ENCODE peak calls at places on chromosome 5, in six cellular contexts. E is pancreas, T is adrenal gland, C is bronchial epithelial cell, X is BE2C, L is right atrium auricular region. J is an unnamed sample.

GRCh38 chr5:68652507-68652906 is 437.0 kb downstream of the PIK3R1 start:
- DNase-seq in X (no peak), E (no peak), T (peak; percentile 29), C (peak; percentile 15), L (no peak), J (peak; percentile 28)

GRCh38 chr5:119287547-119288073 is 68.2 kb upstream of the TNFAIP8 start:
- DNase-seq in C (peak; percentile 89), E (no peak), T (no peak), X (peak; percentile 12), L (no peak), J (no peak)

GRCh38 chr5:83281658-83282057 is 189.9 kb upstream of the VCAN start:
- DNase-seq in X (no peak), C (peak; percentile 42), L (no peak), E (no peak), T (no peak), J (peak; percentile 33)

GRCh38 chr5:98772415-98773213 is 849 bp upstream of the RGMB start:
- DNase-seq in T (peak; percentile 79), X (peak; percentile 90), L (peak; percentile 82), C (peak; percentile 86), E (peak; percentile 79), J (no peak)

GRCh38 chr5:151186538-151186937 is 29.0 kb upstream of the ANXA6 start:
- DNase-seq in L (peak; percentile 5), T (no peak), X (no peak), C (no peak), E (no peak), J (no peak)

GRCh38 chr5:68424799-68425537 is 209.4 kb downstream of the PIK3R1 start:
- DNase-seq in E (no peak), T (no peak), C (peak; percentile 69), L (no peak), X (no peak), J (no peak)

GRCh38 chr5:141557681-141558136 is 61.1 kb downstream of the DIAPH1 start:
- DNase-seq in L (peak; percentile 94), T (peak; percentile 94), E (peak; percentile 78), X (peak; percentile 89), C (peak; percentile 99), J (peak; percentile 98)

GRCh38 chr5:143494595-143494994 is 91.1 kb upstream of the NR3C1 start:
- DNase-seq in L (no peak), X (no peak), C (no peak), T (no peak), E (no peak), J (no peak)

GRCh38 chr5:170467000-170467707 is 36.7 kb upstream of the KCNIP1 start:
- DNase-seq in E (no peak), T (peak; percentile 41), L (peak; percentile 57), X (no peak), C (peak; percentile 91), J (peak; percentile 41)

GRCh38 chr5:69209607-69210006 is 20.2 kb downstream of the CENPH start:
- DNase-seq in E (no peak), T (no peak), C (no peak), L (no peak), X (no peak), J (no peak)

GRCh38 chr5:167898361-167899042 is 392.9 kb upstream of the WWC1 start:
- DNase-seq in X (no peak), T (no peak), C (no peak), E (no peak), L (no peak), J (no peak)

GRCh38 chr5:14739538-14739937 is 75.0 kb downstream of the OTULIN start:
- DNase-seq in L (no peak), C (peak; percentile 80), X (no peak), T (no peak), E (no peak), J (no peak)

DNA sequence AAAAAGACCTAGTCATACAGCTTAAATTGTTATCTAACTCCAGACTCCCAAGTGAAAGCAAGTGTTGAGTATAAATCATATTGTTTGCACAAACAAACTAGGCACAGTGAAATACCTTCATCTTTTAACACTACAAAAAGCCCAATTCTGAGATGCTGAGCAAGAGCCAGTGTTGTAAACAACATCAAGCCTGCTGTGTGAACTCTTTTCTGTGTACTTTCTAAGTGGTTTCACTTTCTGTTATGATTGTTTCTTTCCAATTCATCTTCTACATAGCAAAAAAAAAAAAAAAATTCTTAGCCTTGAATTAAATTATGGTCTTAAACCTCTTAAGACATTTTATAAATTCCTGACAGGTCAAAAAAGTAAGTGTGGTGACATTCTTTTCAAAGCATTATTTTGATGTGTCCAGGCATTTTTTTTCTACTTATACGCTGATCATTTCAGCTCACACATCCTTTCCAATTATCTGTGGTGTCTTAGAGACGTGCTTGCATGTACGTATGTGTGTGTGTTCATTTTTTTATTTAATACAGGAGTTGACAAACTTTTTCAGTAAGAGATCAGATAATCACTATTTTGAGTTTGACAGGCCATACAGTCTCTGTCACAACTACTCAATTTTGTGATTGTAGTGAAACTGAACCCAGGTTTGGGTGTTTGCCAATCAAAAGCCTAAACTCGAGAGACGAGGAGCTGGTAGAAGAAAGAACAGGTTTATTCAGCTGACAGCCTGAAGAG is 556.1 kb downstream of the CDH9 start:
- DNase-seq in L (no peak), E (no peak), C (no peak), T (no peak), X (no peak), J (no peak)
- H3K4me3 ChIP-seq in L (no peak overlapping the region), E (no peak overlapping the region), C (no peak overlapping the region), T (no peak overlapping the region), X (peak overlapping the region; percentile 31), J (no peak overlapping the region)

GRCh38 chr5:126799780-126800179 is 22.8 kb downstream of the LMNB1 start:
- DNase-seq in C (no peak), T (no peak), L (no peak), E (no peak), X (no peak), J (no peak)
- TF ChIP-seq CTCF in C (no peak), T (no peak), L (no peak), E (no peak), X (no peak), J (no peak)

GRCh38 chr5:154318691-154319090 is 127.1 kb upstream of the SAP30L start:
- DNase-seq in L (no peak), C (no peak), T (no peak), E (no peak), X (no peak), J (no peak)
- H3K4me3 ChIP-seq in L (no peak overlapping the region), C (no peak overlapping the region), T (no peak overlapping the region), E (no peak overlapping the region), X (no peak overlapping the region), J (no peak overlapping the region)

GRCh38 chr5:72314571-72315172 is 5.4 kb downstream of the MRPS27 start:
- DNase-seq in T (peak; percentile 52), L (no peak), C (peak; percentile 57), X (no peak), E (peak; percentile 32), J (no peak)
- TF ChIP-seq CTCF in T (peak; percentile 35), L (peak; percentile 33), C (peak; percentile 17), X (no peak), E (no peak), J (no peak)

DNA sequence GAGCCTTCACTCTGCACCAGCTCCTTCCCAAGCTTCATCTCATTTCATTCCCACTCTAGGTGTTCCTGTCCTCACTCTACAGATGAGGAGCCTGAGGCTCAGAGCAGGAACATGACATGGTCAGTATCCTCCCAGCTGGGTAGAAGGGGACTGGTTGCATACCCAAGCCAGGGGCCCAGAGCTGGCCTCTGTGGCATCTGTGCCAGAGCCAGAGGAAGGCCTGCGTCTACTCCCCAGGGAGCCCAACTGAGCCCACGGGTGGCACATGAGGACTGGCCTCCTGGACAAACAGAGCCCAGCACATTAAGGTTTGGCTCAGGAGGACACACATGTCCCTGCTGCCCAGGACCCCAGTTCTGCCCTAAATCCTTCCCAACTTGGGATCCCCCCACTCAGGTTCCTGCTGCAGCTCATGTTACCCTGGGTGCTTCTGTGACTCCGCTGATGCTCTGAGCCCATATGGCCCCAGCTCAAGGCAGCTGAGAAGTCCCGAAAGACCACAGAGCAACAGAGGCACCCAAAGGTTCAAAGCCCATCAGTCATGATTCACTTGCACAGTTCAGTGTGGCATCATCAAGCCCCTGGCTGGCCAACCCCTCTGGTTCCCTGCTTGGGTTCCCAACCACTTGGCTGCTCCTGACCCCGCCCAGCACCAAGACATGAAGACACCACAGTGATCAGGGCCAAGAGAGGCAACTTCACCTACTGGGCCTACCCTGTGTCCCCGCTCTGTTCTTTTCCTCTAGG is 8.5 kb upstream of the NEURL1B start:
- DNase-seq in X (no peak), C (no peak), L (no peak), T (no peak), E (no peak), J (no peak)
- H3K4me3 ChIP-seq in X (no peak overlapping the region), C (no peak overlapping the region), L (no peak overlapping the region), T (no peak overlapping the region), E (no peak overlapping the region), J (no peak overlapping the region)

GRCh38 chr5:53871050-53871449 is 310.6 kb downstream of the NDUFS4 start:
- DNase-seq in X (no peak), C (no peak), T (no peak), E (no peak), L (no peak), J (no peak)
- TF ChIP-seq CTCF in X (no peak), C (peak; percentile 13), T (peak; percentile 34), E (no peak), L (peak; percentile 27), J (no peak)

DNA sequence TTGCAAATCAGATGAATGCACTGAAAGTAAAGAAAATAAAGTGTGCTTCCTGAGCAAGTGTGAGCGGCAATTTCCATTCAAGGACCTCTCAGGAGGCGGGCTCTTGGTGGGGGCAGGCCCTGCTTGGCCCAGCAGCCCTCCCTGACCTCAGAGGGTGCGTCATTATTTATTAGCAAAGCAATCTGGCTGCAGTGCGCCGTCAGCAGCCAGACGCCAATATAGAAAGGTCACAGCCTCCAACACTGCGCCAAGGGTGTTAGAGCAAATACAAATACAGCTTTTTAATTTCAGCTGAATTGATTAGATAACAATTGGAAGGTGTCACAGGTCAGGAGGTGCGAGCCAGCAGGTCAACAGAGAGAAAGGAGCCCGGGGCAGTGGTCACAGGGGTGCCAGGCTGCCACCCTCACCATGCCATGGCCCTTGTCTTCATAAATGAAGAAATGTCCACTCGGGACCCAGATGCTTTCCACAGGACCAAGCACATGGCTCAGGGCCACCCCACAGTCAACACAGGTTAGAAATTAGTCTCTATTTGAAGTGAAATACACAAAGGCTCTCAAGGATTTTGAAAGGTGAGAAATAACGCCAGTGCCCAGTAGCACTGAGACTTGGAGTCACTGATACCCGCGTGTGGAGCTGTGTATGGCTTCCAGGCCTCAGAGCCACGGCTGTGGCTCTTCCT is 309.8 kb downstream of the IRX2 start:
- DNase-seq in E (peak; percentile 36), T (no peak), X (no peak), L (no peak), C (no peak), J (no peak)
- H3K4me3 ChIP-seq in E (no peak overlapping the region), T (no peak overlapping the region), X (no peak overlapping the region), L (no peak overlapping the region), C (no peak overlapping the region), J (no peak overlapping the region)

GRCh38 chr5:156015137-156015536 is 311.8 kb upstream of the SGCD start:
- DNase-seq in E (no peak), C (no peak), T (no peak), L (no peak), X (no peak), J (no peak)
- TF ChIP-seq CTCF in E (no peak), C (no peak), T (no peak), L (no peak), X (no peak), J (no peak)